ENCODE peak calls at places on chromosome 22, in ten cellular contexts. E is A549; D is brain microvascular endothelial cell; Z is PC-3; M is CD4-positive, alpha-beta T cell; A is vagina; X is CD8-positive, alpha-beta T cell; J is tibial nerve; T is prostate gland; L is cardiac muscle cell. U is an unnamed sample.

GRCh38 chr22:33656808-33657628 is 263.3 kb downstream of the LARGE1 start:
- DNase-seq in T (no peak), L (no peak), J (no peak), X (no peak), D (no peak), Z (no peak), M (no peak), E (no peak), A (no peak), U (no peak)

GRCh38 chr22:45631140-45631539 is 40.5 kb upstream of the ATXN10 start:
- DNase-seq in T (no peak), X (no peak), M (no peak), L (no peak), D (no peak), Z (no peak), A (no peak), E (no peak), J (no peak), U (no peak)

GRCh38 chr22:49197500-49197899 is 630.2 kb downstream of the BRD1 start:
- DNase-seq in M (no peak), L (no peak), X (no peak), J (no peak), E (no peak), A (no peak), Z (no peak), D (no peak), T (no peak), U (no peak)

GRCh38 chr22:31139866-31140716 is at the start of gene PLA2G3:
- DNase-seq in A (no peak), M (no peak), L (peak; percentile 55), E (no peak), T (peak; percentile 68), X (no peak), D (peak; percentile 51), J (no peak), Z (no peak), U (peak; percentile 91)

GRCh38 chr22:47328550-47329243 is 566.2 kb downstream of the TBC1D22A start:
- DNase-seq in M (no peak), T (no peak), D (peak; percentile 89), Z (peak; percentile 91), A (peak; percentile 77), E (peak; percentile 76), J (peak; percentile 23), L (peak; percentile 93), X (no peak), U (no peak)

GRCh38 chr22:39446239-39446721 is 10.5 kb upstream of the MGAT3 start:
- DNase-seq in X (no peak), M (no peak), T (no peak), A (no peak), J (no peak), Z (no peak), E (no peak), D (no peak), L (no peak), U (no peak)

GRCh38 chr22:39214006-39214382 is 30.8 kb downstream of the PDGFB start:
- DNase-seq in X (no peak), J (no peak), Z (peak; percentile 13), A (no peak), E (no peak), L (no peak), T (no peak), M (no peak), D (no peak), U (peak; percentile 6)

GRCh38 chr22:47775686-47776085 is 1013.2 kb downstream of the TBC1D22A start:
- DNase-seq in T (no peak), E (no peak), J (no peak), D (no peak), X (no peak), Z (peak; percentile 77), L (no peak), M (no peak), A (no peak), U (no peak)

GRCh38 chr22:36544107-36544620 is 15.2 kb upstream of the EIF3D start:
- DNase-seq in Z (peak; percentile 22), D (peak; percentile 64), X (no peak), J (no peak), E (no peak), L (peak; percentile 51), T (no peak), M (no peak), A (no peak), U (no peak)

GRCh38 chr22:36548606-36549005 is 19.6 kb upstream of the EIF3D start:
- DNase-seq in M (no peak), L (no peak), D (no peak), A (no peak), Z (no peak), E (no peak), J (no peak), T (no peak), X (no peak), U (no peak)

GRCh38 chr22:36546932-36547331 is 18.0 kb upstream of the EIF3D start:
- DNase-seq in M (no peak), A (no peak), T (no peak), E (peak; percentile 76), J (no peak), L (peak; percentile 38), X (no peak), Z (peak; percentile 93), D (peak; percentile 76), U (no peak)

GRCh38 chr22:36549033-36549432 is 20.1 kb upstream of the EIF3D start:
- DNase-seq in L (peak; percentile 19), E (no peak), T (no peak), Z (no peak), M (no peak), D (no peak), J (no peak), X (no peak), A (no peak), U (no peak)

DNA sequence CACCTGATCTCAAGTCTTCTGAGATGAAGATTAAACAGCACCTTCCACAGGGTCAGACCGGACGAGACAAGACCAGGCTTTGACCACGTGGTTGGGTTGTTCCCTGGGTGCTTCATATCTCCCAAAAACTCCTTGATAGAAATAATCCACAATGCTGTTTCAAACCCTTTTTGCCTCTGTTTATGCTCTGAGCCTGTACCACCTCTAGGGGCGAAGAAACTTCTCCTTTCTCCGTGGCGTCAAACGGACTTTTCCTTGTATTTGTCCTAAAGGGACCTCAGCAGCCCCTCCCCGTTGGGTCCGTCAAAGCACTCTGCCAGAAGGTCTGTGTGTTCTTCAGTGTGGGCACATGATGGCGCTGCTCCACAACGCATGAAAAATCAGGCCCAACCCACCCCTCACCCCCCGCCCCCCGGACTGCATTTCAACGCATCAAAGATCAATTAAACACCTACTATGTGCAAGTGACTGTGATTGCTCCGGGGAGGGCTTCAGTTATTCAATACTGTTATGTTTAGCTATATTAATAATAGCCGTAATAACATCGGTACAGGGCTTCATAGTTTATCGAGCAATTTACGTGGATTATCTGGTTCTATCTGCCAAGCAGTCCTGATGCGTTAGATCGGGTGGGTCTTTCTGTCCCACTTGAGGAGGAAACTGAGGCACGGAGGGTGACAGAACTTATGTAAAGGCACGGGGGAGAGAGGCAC is 17.3 kb upstream of the EIF3D start:
- DNase-seq in E (peak; percentile 78), X (no peak), J (no peak), T (peak; percentile 14), A (no peak), M (no peak), L (peak; percentile 71), D (peak; percentile 24), Z (peak; percentile 67), U (no peak)
- H3K27ac ChIP-seq in E (peak overlapping the region; percentile 58), X (no peak overlapping the region), J (no peak overlapping the region), T (no peak overlapping the region), A (no peak overlapping the region), M (no peak overlapping the region), L (no peak overlapping the region), D (no peak overlapping the region), Z (peak overlapping the region; percentile 71), U (no peak overlapping the region)

GRCh38 chr22:20749453-20749852 is 24.5 kb upstream of the SERPIND1 start:
- DNase-seq in Z (no peak), J (no peak), E (no peak), M (no peak), T (no peak), A (no peak), L (no peak), X (no peak), D (no peak), U (peak; percentile 61)

GRCh38 chr22:20750461-20751184 is 23.3 kb upstream of the SERPIND1 start:
- DNase-seq in E (peak; percentile 25), J (peak; percentile 50), M (no peak), Z (peak; percentile 76), X (no peak), L (peak; percentile 84), D (peak; percentile 86), A (no peak), T (peak; percentile 72), U (no peak)

GRCh38 chr22:20752104-20752741 is 21.7 kb upstream of the SERPIND1 start:
- DNase-seq in X (no peak), E (no peak), J (no peak), A (no peak), T (no peak), M (no peak), L (no peak), D (no peak), Z (no peak), U (no peak)

GRCh38 chr22:20752873-20753272 is 21.0 kb upstream of the SERPIND1 start:
- DNase-seq in L (no peak), T (no peak), E (no peak), J (no peak), D (no peak), X (no peak), Z (no peak), A (no peak), M (no peak), U (no peak)

DNA sequence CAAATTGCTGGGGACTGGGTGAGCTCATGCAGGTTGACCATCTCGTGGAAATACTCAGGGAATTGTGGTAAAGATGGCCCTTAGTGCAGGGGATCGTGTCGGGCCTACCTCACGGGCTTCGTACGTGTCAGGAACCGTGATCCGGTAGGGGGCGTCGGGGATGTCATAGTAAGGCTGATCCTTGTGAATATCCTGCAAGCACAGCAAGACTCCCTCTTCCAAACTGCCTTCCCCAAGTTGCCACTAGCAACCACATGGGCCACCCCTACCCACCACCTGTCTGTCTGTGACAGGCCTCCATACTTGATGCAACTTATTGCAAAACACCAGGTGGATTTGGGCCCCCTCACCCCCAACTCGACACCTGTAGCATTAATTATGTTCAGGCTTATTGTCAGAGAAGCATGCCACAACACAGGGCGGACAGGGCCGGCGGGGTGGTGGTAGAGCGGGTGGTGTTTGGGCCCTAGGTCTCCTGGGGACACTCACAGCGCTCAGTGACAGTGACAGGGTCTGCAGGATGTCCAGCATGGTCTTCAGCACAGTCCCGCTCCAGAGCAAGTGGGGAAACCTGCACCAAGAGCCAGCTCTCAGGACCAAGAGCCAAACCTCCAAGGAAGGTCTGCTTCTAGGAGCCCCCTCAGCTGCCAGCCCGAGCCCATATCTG is 22.6 kb upstream of the SERPIND1 start:
- DNase-seq in X (no peak), E (no peak), Z (no peak), J (no peak), L (peak; percentile 11), A (no peak), M (no peak), D (no peak), T (peak; percentile 16), U (no peak)
- TF ChIP-seq CTCF in X (no peak), E (no peak), Z (no peak), J (no peak), L (peak; percentile 16), A (no peak), M (no peak), D (peak; percentile 34), T (no peak), U (no peak)

DNA sequence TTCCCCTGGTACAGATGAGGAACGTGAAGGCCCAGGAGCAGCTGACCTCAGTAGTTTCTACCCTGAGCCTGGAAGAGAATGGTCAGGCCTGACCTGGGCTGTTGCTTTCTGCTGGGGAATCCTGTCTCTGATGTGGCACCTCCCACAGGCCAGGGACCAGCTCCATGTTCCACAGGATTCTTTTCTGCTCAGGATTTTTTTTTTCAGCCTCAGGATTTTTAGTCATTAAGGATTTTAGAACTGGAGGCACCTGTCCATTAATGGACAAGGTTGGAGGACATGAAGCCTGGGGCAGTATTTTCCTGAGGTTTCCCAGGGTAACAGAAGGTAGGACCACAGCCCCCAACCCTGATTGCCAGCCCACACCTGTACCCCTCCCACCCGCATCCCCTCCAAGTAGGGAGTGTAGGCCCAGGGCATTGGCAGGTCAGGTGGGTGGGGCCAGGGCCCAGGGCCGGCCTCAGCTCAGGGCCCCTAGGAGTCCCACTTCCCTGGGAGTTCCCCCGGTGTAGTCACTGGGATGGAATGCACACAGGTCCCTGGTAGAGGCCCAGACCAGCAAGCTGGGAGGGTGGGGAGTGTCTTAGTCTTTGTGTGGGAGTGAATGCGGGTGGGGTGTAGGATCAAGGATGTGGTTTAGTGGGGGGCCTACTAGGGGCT is 16.1 kb downstream of the BIK start:
- DNase-seq in T (no peak), E (peak; percentile 56), X (no peak), J (no peak), A (no peak), D (peak; percentile 79), M (no peak), Z (peak; percentile 88), L (peak; percentile 67), U (no peak)
- H3K27ac ChIP-seq in T (no peak overlapping the region), E (no peak overlapping the region), X (no peak overlapping the region), J (no peak overlapping the region), A (no peak overlapping the region), D (no peak overlapping the region), M (no peak overlapping the region), Z (peak overlapping the region; percentile 100), L (no peak overlapping the region), U (no peak overlapping the region)

GRCh38 chr22:24414984-24415945 is 12.1 kb upstream of the ADORA2A start:
- DNase-seq in T (no peak), D (no peak), M (no peak), Z (no peak), E (no peak), L (no peak), A (no peak), X (no peak), J (no peak), U (no peak)
- TF ChIP-seq CTCF in T (no peak), D (no peak), M (no peak), Z (no peak), E (no peak), L (no peak), A (no peak), X (no peak), J (no peak), U (no peak)

U was measured in lower lobe of right lung.